ENCODE peak calls at places on chromosomes 13 and 19, in four cellular contexts. M is cardiac fibroblast, B is vagina, Z is mammary epithelial cell. L is an unnamed sample.

GRCh38 chr19:17766543-17767131 is 15.4 kb downstream of the FCHO1 start:
- DNase-seq in Z (peak), B (no peak), M (peak), L (peak)

GRCh38 chr19:30731596-30731995 is 359.4 kb downstream of the ZNF536 start:
- DNase-seq in Z (no peak), M (no peak), B (no peak), L (no peak)

GRCh38 chr19:7575426-7576040 is 20.1 kb upstream of the CAMSAP3 start:
- DNase-seq in Z (peak), B (no peak), M (peak), L (peak)

GRCh38 chr13:106602178-106602577 is 34.2 kb upstream of the ARGLU1 start:
- DNase-seq in Z (no peak), B (no peak), M (no peak), L (no peak)

GRCh38 chr19:34306213-34306661 is 51.9 kb downstream of the GARRE1 start:
- DNase-seq in M (no peak), B (no peak), Z (no peak), L (no peak)

GRCh38 chr13:110319774-110320509 is 12.9 kb downstream of the COL4A2 start:
- DNase-seq in B (no peak), M (peak), Z (peak), L (peak)

GRCh38 chr19:46631481-46631880 is 4.5 kb downstream of the GNG8 start:
- DNase-seq in Z (peak), B (no peak), M (peak), L (peak)

GRCh38 chr19:47681936-47682335 is 31.3 kb upstream of the EHD2 start:
- DNase-seq in M (no peak), Z (no peak), B (no peak), L (no peak)

GRCh38 chr13:30165791-30166190 is 141.6 kb downstream of the KATNAL1 start:
- DNase-seq in M (peak), Z (no peak), B (no peak), L (no peak)

GRCh38 chr13:83286737-83287136 is 595.5 kb downstream of the SLITRK1 start:
- DNase-seq in B (no peak), M (peak), Z (peak), L (peak)

GRCh38 chr13:49246850-49247721 is 639 bp upstream of the CDADC1 start:
- DNase-seq in Z (no peak), M (no peak), B (no peak), L (no peak)

GRCh38 chr19:11745871-11746270 is 7.1 kb upstream of the ZNF823 start:
- DNase-seq in Z (no peak), M (no peak), B (no peak), L (no peak)

GRCh38 chr19:54470991-54471782 is 1.9 kb downstream of the CDC42EP5 start:
- DNase-seq in Z (no peak), B (peak), M (peak), L (no peak)

GRCh38 chr13:106566682-106567420 is 1.1 kb downstream of the ARGLU1 start:
- DNase-seq in M (peak), B (no peak), Z (peak), L (peak)

GRCh38 chr19:54188224-54188871 is 1.0 kb downstream of the MBOAT7 start:
- DNase-seq in B (no peak), M (peak), Z (peak), L (peak)

GRCh38 chr19:7287716-7288115 is 6.5 kb downstream of the INSR start:
- DNase-seq in M (no peak), Z (no peak), B (no peak), L (peak)

GRCh38 chr19:10468133-10468532 is 35.0 kb downstream of the KEAP1 start:
- DNase-seq in Z (no peak), B (no peak), M (no peak), L (no peak)

GRCh38 chr19:12139309-12139708 is 841 bp downstream of the ZNF20 start:
- DNase-seq in B (no peak), M (peak), Z (no peak), L (peak)

GRCh38 chr13:34013061-34013460 is 195.1 kb downstream of the RFC3 start:
- DNase-seq in B (no peak), M (no peak), Z (no peak), L (no peak)
- H3K4me3 ChIP-seq in B (no peak), M (no peak), Z (no peak), L (no peak)

DNA sequence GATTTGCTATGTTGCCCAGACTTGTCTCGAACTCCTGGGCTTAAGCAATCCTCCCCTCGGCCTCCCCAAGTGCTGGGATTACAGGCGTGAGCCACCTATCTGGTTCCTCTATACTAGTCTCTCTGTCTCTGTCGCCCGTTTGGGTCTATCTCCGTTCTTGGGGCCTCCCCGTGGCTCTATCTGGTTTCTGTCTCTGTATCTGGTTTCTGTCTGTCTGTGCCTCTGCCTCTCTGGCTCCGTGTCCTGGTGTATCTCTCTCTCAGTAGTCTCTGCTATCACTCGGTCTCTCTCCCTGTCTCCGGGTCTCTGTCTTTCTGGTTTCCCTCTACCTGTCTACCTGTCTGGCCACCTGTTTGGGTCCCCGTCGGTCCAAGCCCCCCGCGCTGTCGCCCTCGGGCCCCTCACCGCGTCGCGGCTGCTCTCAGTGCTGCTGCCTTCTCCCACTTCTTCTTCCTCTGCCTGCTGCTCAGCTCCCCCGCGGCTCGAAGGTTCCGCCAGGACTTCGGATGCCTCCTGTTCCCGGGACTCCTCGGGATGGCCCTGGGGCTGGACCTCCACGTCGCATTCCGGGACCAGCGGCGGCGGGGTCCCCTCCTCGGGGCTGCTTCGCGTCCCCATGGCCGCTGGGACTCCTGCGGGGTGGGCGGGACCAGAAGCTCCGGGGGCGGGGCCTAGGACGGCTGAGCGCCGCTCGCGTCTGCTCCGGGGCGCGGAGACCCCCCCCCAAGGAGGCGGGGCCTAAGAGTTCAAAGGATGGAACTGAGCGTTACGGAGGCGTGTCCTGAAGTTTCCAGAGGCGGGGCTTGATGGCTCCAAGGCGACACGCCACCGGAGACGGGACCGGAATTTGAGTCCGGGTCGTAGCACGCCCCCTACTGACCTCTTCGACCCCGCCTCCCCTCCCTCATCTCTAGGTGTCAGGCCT is 783 bp downstream of the PHLDB3 start:
- DNase-seq in Z (peak), B (peak), M (peak), L (peak)
- H3K4me3 ChIP-seq in Z (peak), B (peak), M (peak), L (peak)

GRCh38 chr13:41364043-41364442 is 53.0 kb downstream of the NAA16 start:
- DNase-seq in M (no peak), B (no peak), Z (no peak), L (no peak)
- H3K4me3 ChIP-seq in M (no peak), B (no peak), Z (no peak), L (no peak)

DNA sequence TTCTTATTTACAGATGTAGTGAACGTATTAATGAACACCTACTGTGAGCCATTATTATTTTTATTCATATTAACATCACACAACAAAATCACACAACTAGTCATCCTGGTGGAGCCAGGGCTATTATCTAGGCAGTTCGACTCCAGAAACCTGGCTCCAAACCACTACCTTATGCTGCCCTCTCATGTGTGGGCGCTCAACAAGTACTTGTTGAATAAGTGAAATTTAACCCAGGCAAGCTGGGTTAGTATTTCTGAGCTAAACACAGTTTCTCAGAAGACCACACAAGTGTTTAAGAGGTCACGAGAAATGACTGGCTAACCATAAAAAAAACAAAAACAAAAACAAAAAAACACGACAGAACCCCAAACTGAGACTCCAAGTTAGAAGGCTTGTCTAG is 33.6 kb downstream of the MZT1 start:
- DNase-seq in B (no peak), Z (no peak), M (no peak), L (no peak)
- H3K4me3 ChIP-seq in B (no peak), Z (no peak), M (no peak), L (no peak)

GRCh38 chr19:36257512-36257876 is 42.6 kb downstream of the ZNF146 start:
- DNase-seq in M (no peak), B (no peak), Z (no peak), L (no peak)
- H3K4me3 ChIP-seq in M (peak), B (peak), Z (no peak), L (peak)

GRCh38 chr19:16527334-16527935 is 14.8 kb downstream of the CHERP start:
- DNase-seq in B (no peak), Z (peak), M (no peak), L (no peak)
- H3K4me3 ChIP-seq in B (no peak), Z (no peak), M (no peak), L (no peak)

GRCh38 chr19:14528419-14529253 is 758 bp upstream of the TECR start:
- DNase-seq in B (no peak), M (no peak), Z (no peak), L (peak)

GRCh38 chr19:14533450-14533849 is 4.1 kb downstream of the TECR start:
- DNase-seq in B (no peak), M (no peak), Z (no peak), L (no peak)

GRCh38 chr19:14530005-14530348 is 583 bp downstream of the TECR start:
- DNase-seq in B (peak), Z (no peak), M (no peak), L (peak)

GRCh38 chr19:14529254-14530004 is at the start of gene TECR:
- DNase-seq in B (peak), M (peak), Z (peak), L (peak)

GRCh38 chr19:14530505-14530904 is 1.1 kb downstream of the TECR start:
- DNase-seq in M (no peak), Z (no peak), B (no peak), L (no peak)
- H3K4me3 ChIP-seq in M (peak), Z (peak), B (peak), L (peak)